ENCODE peak calls at places on chromosomes 13 and 19, in eight cellular contexts. One of them, this sample, is unnamed.

GRCh38 chr19:2212861-2213711 is 23.0 kb downstream of the PLEKHJ1 start:
- DNase-seq in CD8-positive, alpha-beta T cell: no peak
- DNase-seq in left ventricle myocardium inferior: no peak
- DNase-seq in fibroblast of lung: no peak
- DNase-seq in psoas muscle: no peak
- DNase-seq in heart right ventricle: no peak
- DNase-seq in A549: no peak
- DNase-seq in left lung: peak; percentile 59
- DNase-seq in this sample: no peak

GRCh38 chr13:79589605-79590511 is 108.9 kb downstream of the NDFIP2 start:
- DNase-seq in fibroblast of lung: no peak
- DNase-seq in left ventricle myocardium inferior: no peak
- DNase-seq in CD8-positive, alpha-beta T cell: no peak
- DNase-seq in A549: no peak
- DNase-seq in heart right ventricle: no peak
- DNase-seq in left lung: no peak
- DNase-seq in psoas muscle: no peak
- DNase-seq in this sample: peak; percentile 51

GRCh38 chr13:97125051-97125809 is 96.9 kb upstream of the MBNL2 start:
- DNase-seq in psoas muscle: peak; percentile 76
- DNase-seq in left ventricle myocardium inferior: no peak
- DNase-seq in heart right ventricle: no peak
- DNase-seq in fibroblast of lung: peak; percentile 92
- DNase-seq in A549: no peak
- DNase-seq in CD8-positive, alpha-beta T cell: no peak
- DNase-seq in left lung: no peak
- DNase-seq in this sample: peak; percentile 97

GRCh38 chr19:47444388-47444821 is 25.1 kb upstream of the MEIS3 start:
- DNase-seq in fibroblast of lung: no peak
- DNase-seq in heart right ventricle: no peak
- DNase-seq in psoas muscle: no peak
- DNase-seq in left ventricle myocardium inferior: no peak
- DNase-seq in A549: no peak
- DNase-seq in left lung: no peak
- DNase-seq in CD8-positive, alpha-beta T cell: peak; percentile 59
- DNase-seq in this sample: no peak

GRCh38 chr13:81821259-81821658 is 1480.3 kb upstream of the SPRY2 start:
- DNase-seq in left lung: no peak
- DNase-seq in psoas muscle: no peak
- DNase-seq in fibroblast of lung: no peak
- DNase-seq in A549: no peak
- DNase-seq in CD8-positive, alpha-beta T cell: no peak
- DNase-seq in left ventricle myocardium inferior: no peak
- DNase-seq in heart right ventricle: no peak
- DNase-seq in this sample: no peak

GRCh38 chr13:33279898-33280549 is 5.5 kb downstream of the STARD13 start:
- DNase-seq in psoas muscle: no peak
- DNase-seq in left ventricle myocardium inferior: no peak
- DNase-seq in CD8-positive, alpha-beta T cell: no peak
- DNase-seq in heart right ventricle: no peak
- DNase-seq in A549: peak; percentile 23
- DNase-seq in left lung: no peak
- DNase-seq in fibroblast of lung: peak; percentile 86
- DNase-seq in this sample: peak; percentile 86

GRCh38 chr13:83453723-83454122 is 428.6 kb downstream of the SLITRK1 start:
- DNase-seq in fibroblast of lung: no peak
- DNase-seq in A549: no peak
- DNase-seq in psoas muscle: peak; percentile 33
- DNase-seq in left lung: no peak
- DNase-seq in left ventricle myocardium inferior: no peak
- DNase-seq in heart right ventricle: no peak
- DNase-seq in CD8-positive, alpha-beta T cell: no peak
- DNase-seq in this sample: no peak

GRCh38 chr19:42693760-42694350 is 46.4 kb downstream of the PSG3 start:
- DNase-seq in heart right ventricle: no peak
- DNase-seq in left ventricle myocardium inferior: no peak
- DNase-seq in left lung: no peak
- DNase-seq in CD8-positive, alpha-beta T cell: no peak
- DNase-seq in A549: peak; percentile 98
- DNase-seq in fibroblast of lung: peak; percentile 33
- DNase-seq in psoas muscle: no peak
- DNase-seq in this sample: peak; percentile 46

GRCh38 chr13:79171131-79172061 is 234.7 kb downstream of the RBM26 start:
- DNase-seq in A549: no peak
- DNase-seq in CD8-positive, alpha-beta T cell: no peak
- DNase-seq in left ventricle myocardium inferior: no peak
- DNase-seq in left lung: no peak
- DNase-seq in fibroblast of lung: no peak
- DNase-seq in heart right ventricle: no peak
- DNase-seq in psoas muscle: no peak
- DNase-seq in this sample: no peak

GRCh38 chr13:46698910-46699460 is 98.0 kb downstream of the ESD start:
- DNase-seq in psoas muscle: no peak
- DNase-seq in fibroblast of lung: peak; percentile 13
- DNase-seq in A549: no peak
- DNase-seq in heart right ventricle: no peak
- DNase-seq in CD8-positive, alpha-beta T cell: no peak
- DNase-seq in left ventricle myocardium inferior: no peak
- DNase-seq in left lung: no peak
- DNase-seq in this sample: peak; percentile 17

GRCh38 chr13:24747248-24748151 is 16.5 kb upstream of the RNF17 start:
- DNase-seq in left lung: no peak
- DNase-seq in heart right ventricle: no peak
- DNase-seq in left ventricle myocardium inferior: no peak
- DNase-seq in fibroblast of lung: peak; percentile 15
- DNase-seq in A549: no peak
- DNase-seq in CD8-positive, alpha-beta T cell: no peak
- DNase-seq in psoas muscle: no peak
- DNase-seq in this sample: no peak

GRCh38 chr13:53201454-53202225 is 173.0 kb downstream of the OLFM4 start:
- DNase-seq in CD8-positive, alpha-beta T cell: no peak
- DNase-seq in A549: no peak
- DNase-seq in left lung: no peak
- DNase-seq in psoas muscle: peak; percentile 43
- DNase-seq in fibroblast of lung: no peak
- DNase-seq in heart right ventricle: no peak
- DNase-seq in left ventricle myocardium inferior: peak; percentile 14
- DNase-seq in this sample: no peak
- TF ChIP-seq CTCF in CD8-positive, alpha-beta T cell: no peak
- TF ChIP-seq CTCF in A549: no peak
- TF ChIP-seq CTCF in left lung: no peak
- TF ChIP-seq CTCF in psoas muscle: no peak
- TF ChIP-seq CTCF in fibroblast of lung: no peak
- TF ChIP-seq CTCF in heart right ventricle: peak; percentile 23
- TF ChIP-seq CTCF in left ventricle myocardium inferior: peak; percentile 20
- TF ChIP-seq CTCF in this sample: no peak

GRCh38 chr13:41960195-41960699 is 662 bp downstream of the VWA8 start:
- DNase-seq in A549: peak; percentile 16
- DNase-seq in CD8-positive, alpha-beta T cell: no peak
- DNase-seq in left lung: no peak
- DNase-seq in left ventricle myocardium inferior: no peak
- DNase-seq in heart right ventricle: peak; percentile 14
- DNase-seq in psoas muscle: no peak
- DNase-seq in fibroblast of lung: peak; percentile 38
- DNase-seq in this sample: peak; percentile 53

GRCh38 chr13:41954226-41954625 is 6.7 kb downstream of the VWA8 start:
- DNase-seq in left lung: no peak
- DNase-seq in heart right ventricle: no peak
- DNase-seq in fibroblast of lung: no peak
- DNase-seq in CD8-positive, alpha-beta T cell: no peak
- DNase-seq in A549: no peak
- DNase-seq in psoas muscle: no peak
- DNase-seq in left ventricle myocardium inferior: no peak
- DNase-seq in this sample: no peak

GRCh38 chr13:41952749-41953148 is 8.2 kb downstream of the VWA8 start:
- DNase-seq in heart right ventricle: no peak
- DNase-seq in A549: no peak
- DNase-seq in psoas muscle: no peak
- DNase-seq in left ventricle myocardium inferior: no peak
- DNase-seq in fibroblast of lung: no peak
- DNase-seq in left lung: no peak
- DNase-seq in CD8-positive, alpha-beta T cell: no peak
- DNase-seq in this sample: no peak

GRCh38 chr13:41955605-41956004 is 5.3 kb downstream of the VWA8 start:
- DNase-seq in heart right ventricle: no peak
- DNase-seq in left lung: no peak
- DNase-seq in left ventricle myocardium inferior: no peak
- DNase-seq in CD8-positive, alpha-beta T cell: no peak
- DNase-seq in A549: no peak
- DNase-seq in psoas muscle: peak; percentile 54
- DNase-seq in fibroblast of lung: no peak
- DNase-seq in this sample: no peak

DNA sequence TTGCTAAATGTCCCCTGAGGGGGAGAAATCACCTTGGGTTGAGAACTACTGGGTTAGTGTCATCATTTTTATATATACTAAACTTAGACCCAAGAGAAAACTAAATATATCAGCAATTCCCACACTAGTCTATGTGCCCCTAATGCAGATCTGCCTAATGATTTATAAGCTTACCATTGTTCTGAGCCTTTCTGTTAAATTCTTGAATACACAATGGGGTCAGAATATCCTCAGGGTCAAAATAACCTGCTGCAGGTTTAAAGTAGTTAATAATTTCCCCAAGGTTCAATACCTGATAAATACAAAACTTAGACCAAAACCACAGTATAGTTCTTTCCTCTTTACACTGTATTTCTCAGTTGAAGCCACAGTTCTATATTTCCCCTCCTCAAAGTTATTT is 4.6 kb downstream of the VWA8 start:
- DNase-seq in A549: no peak
- DNase-seq in left ventricle myocardium inferior: no peak
- DNase-seq in psoas muscle: no peak
- DNase-seq in left lung: no peak
- DNase-seq in heart right ventricle: no peak
- DNase-seq in fibroblast of lung: no peak
- DNase-seq in CD8-positive, alpha-beta T cell: no peak
- DNase-seq in this sample: no peak
- H3K4me3 ChIP-seq in A549: no peak overlapping the region
- H3K4me3 ChIP-seq in left ventricle myocardium inferior: no peak overlapping the region
- H3K4me3 ChIP-seq in psoas muscle: peak overlapping the region; percentile 11
- H3K4me3 ChIP-seq in left lung: no peak overlapping the region
- H3K4me3 ChIP-seq in heart right ventricle: no peak overlapping the region
- H3K4me3 ChIP-seq in fibroblast of lung: no peak overlapping the region
- H3K4me3 ChIP-seq in CD8-positive, alpha-beta T cell: no peak overlapping the region
- H3K4me3 ChIP-seq in this sample: no peak overlapping the region

GRCh38 chr19:29260477-29261317 is 47.7 kb upstream of the UQCRFS1 start:
- DNase-seq in psoas muscle: no peak
- DNase-seq in fibroblast of lung: no peak
- DNase-seq in CD8-positive, alpha-beta T cell: no peak
- DNase-seq in heart right ventricle: no peak
- DNase-seq in left lung: no peak
- DNase-seq in left ventricle myocardium inferior: no peak
- DNase-seq in A549: no peak
- DNase-seq in this sample: peak; percentile 36
- TF ChIP-seq CTCF in psoas muscle: peak; percentile 51
- TF ChIP-seq CTCF in fibroblast of lung: no peak
- TF ChIP-seq CTCF in CD8-positive, alpha-beta T cell: no peak
- TF ChIP-seq CTCF in heart right ventricle: peak; percentile 36
- TF ChIP-seq CTCF in left lung: no peak
- TF ChIP-seq CTCF in left ventricle myocardium inferior: peak; percentile 34
- TF ChIP-seq CTCF in A549: peak; percentile 38
- TF ChIP-seq CTCF in this sample: peak; percentile 50

GRCh38 chr19:54738715-54739114 is 402 bp downstream of the KIR2DL3 start:
- DNase-seq in CD8-positive, alpha-beta T cell: no peak
- DNase-seq in heart right ventricle: no peak
- DNase-seq in A549: no peak
- DNase-seq in fibroblast of lung: no peak
- DNase-seq in left lung: no peak
- DNase-seq in left ventricle myocardium inferior: no peak
- DNase-seq in psoas muscle: no peak
- DNase-seq in this sample: no peak

DNA sequence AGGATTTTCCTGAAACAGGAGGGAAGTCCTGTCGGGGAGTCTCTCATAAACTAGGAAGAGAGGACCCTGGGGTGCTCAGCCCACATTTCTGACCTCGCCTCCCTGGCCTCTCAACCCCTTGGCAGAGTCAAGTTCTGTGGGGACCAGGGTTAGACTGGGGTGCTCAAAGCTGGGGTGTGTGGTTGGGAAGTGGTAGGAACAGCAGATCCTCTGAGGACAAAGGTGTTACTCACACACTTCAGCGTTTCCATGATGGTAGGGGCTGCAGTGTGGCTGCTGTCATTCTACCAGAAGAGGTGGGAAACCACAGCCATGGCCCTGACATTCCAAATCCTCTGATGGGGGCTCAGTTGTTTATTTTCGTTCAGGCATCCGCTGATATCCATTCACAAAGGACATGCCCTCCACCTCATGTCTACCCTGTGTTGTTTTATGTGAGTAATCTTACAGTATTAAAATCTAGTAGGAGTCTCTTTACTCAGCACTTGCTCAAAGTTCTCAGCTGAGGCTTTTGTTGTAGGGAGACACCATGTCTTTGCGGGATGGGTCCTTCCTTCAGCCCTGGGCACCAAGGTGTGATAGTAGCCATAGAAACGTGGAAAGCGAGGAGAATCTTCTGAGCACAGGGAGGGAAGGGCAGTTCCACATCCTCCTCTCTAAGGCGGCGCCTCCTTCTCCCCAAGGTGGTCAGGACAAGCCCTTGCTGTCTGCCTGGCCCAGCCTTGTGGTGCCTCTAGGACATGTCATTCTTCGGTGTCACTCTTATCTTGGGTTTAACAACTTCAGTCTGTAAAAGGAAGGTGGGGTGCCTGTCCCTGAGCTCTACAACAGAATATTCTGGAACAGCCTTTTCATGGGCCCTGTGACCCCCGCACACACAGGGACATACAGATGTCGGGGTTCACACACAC is 1.5 kb downstream of the KIR2DL3 start:
- DNase-seq in CD8-positive, alpha-beta T cell: no peak
- DNase-seq in heart right ventricle: no peak
- DNase-seq in fibroblast of lung: no peak
- DNase-seq in left ventricle myocardium inferior: no peak
- DNase-seq in A549: no peak
- DNase-seq in left lung: no peak
- DNase-seq in psoas muscle: no peak
- DNase-seq in this sample: no peak
- H3K4me3 ChIP-seq in CD8-positive, alpha-beta T cell: no peak overlapping the region
- H3K4me3 ChIP-seq in heart right ventricle: no peak overlapping the region
- H3K4me3 ChIP-seq in fibroblast of lung: no peak overlapping the region
- H3K4me3 ChIP-seq in left ventricle myocardium inferior: no peak overlapping the region
- H3K4me3 ChIP-seq in A549: no peak overlapping the region
- H3K4me3 ChIP-seq in left lung: no peak overlapping the region
- H3K4me3 ChIP-seq in psoas muscle: no peak overlapping the region
- H3K4me3 ChIP-seq in this sample: no peak overlapping the region

GRCh38 chr13:113997845-113998751 is 24.2 kb upstream of the C13orf46 start:
- DNase-seq in CD8-positive, alpha-beta T cell: no peak
- DNase-seq in left lung: no peak
- DNase-seq in fibroblast of lung: peak; percentile 21
- DNase-seq in psoas muscle: peak; percentile 77
- DNase-seq in left ventricle myocardium inferior: peak; percentile 64
- DNase-seq in heart right ventricle: peak; percentile 48
- DNase-seq in A549: no peak
- DNase-seq in this sample: peak; percentile 92
- TF ChIP-seq CTCF in CD8-positive, alpha-beta T cell: no peak
- TF ChIP-seq CTCF in left lung: no peak
- TF ChIP-seq CTCF in fibroblast of lung: no peak
- TF ChIP-seq CTCF in psoas muscle: no peak
- TF ChIP-seq CTCF in left ventricle myocardium inferior: no peak
- TF ChIP-seq CTCF in heart right ventricle: no peak
- TF ChIP-seq CTCF in A549: no peak
- TF ChIP-seq CTCF in this sample: no peak

This sample was measured in fibroblast of mammary gland.